ENCODE peak calls at places on chromosomes 13 and 19, in six cellular contexts. N is uterus, E is stomach, A is esophagus squamous epithelium, S is breast epithelium, Y is body of pancreas. F is an unnamed sample.

GRCh38 chr19:4233282-4233853 is 4.0 kb downstream of the EBI3 start:
- DNase-seq in N (no peak), E (peak; percentile 54), A (no peak), S (no peak), Y (peak; percentile 22), F (no peak)

GRCh38 chr19:52398091-52398461 is 427 bp downstream of the ZNF528 start:
- DNase-seq in N (no peak), E (no peak), A (no peak), S (no peak), Y (no peak), F (no peak)

GRCh38 chr19:55314396-55314795 is 10.7 kb downstream of the TMEM150B start:
- DNase-seq in N (no peak), E (no peak), A (no peak), S (no peak), Y (no peak), F (no peak)

GRCh38 chr13:80419416-80419815 is 78.5 kb upstream of the SPRY2 start:
- DNase-seq in N (no peak), E (no peak), A (no peak), S (no peak), Y (no peak), F (no peak)

GRCh38 chr13:52173373-52173772 is 14.0 kb upstream of the NEK3 start:
- DNase-seq in N (no peak), E (no peak), A (no peak), S (no peak), Y (no peak), F (no peak)

GRCh38 chr19:20664917-20665781 is 3.8 kb upstream of the ZNF626 start:
- DNase-seq in N (no peak), E (no peak), A (no peak), S (no peak), Y (no peak), F (no peak)

GRCh38 chr19:40592170-40592569 is 9.0 kb upstream of the LTBP4 start:
- DNase-seq in N (no peak), E (no peak), A (no peak), S (no peak), Y (no peak), F (no peak)

GRCh38 chr19:40420766-40421467 is 4.9 kb downstream of the SERTAD1 start:
- DNase-seq in N (peak; percentile 94), E (peak; percentile 95), A (no peak), S (peak; percentile 94), Y (peak; percentile 96), F (peak; percentile 92)

GRCh38 chr19:39502640-39503417 is 4.1 kb downstream of the DLL3 start:
- DNase-seq in N (no peak), E (peak; percentile 62), A (no peak), S (no peak), Y (peak; percentile 43), F (peak; percentile 87)

GRCh38 chr13:104408733-104409132 is 1342.5 kb upstream of the SLC10A2 start:
- DNase-seq in N (no peak), E (no peak), A (no peak), S (no peak), Y (no peak), F (no peak)

GRCh38 chr19:56508282-56508778 is 675 bp downstream of the ZNF471 start:
- DNase-seq in N (no peak), E (no peak), A (no peak), S (no peak), Y (no peak), F (no peak)

GRCh38 chr19:6087074-6087506 is 23.2 kb downstream of the RFX2 start:
- DNase-seq in N (no peak), E (no peak), A (no peak), S (no peak), Y (no peak), F (no peak)
- TF ChIP-seq POLR2A in N (no peak), E (no peak), A (no peak), S (no peak), Y (no peak), F (no peak)

GRCh38 chr19:54201980-54202379 is 1.3 kb downstream of the RPS9 start:
- DNase-seq in N (no peak), E (no peak), A (no peak), S (no peak), Y (no peak), F (no peak)
- H3K4me3 ChIP-seq in N (peak overlapping the region; percentile 84), E (peak overlapping the region; percentile 81), A (peak overlapping the region; percentile 77), S (peak overlapping the region; percentile 68), Y (peak overlapping the region; percentile 4), F (no peak overlapping the region)

GRCh38 chr19:5470264-5470671 is 15.1 kb downstream of the ZNRF4 start:
- DNase-seq in N (no peak), E (peak; percentile 26), A (no peak), S (no peak), Y (peak; percentile 14), F (no peak)
- TF ChIP-seq POLR2A in N (no peak), E (no peak), A (no peak), S (no peak), Y (no peak), F (no peak)

GRCh38 chr19:50549059-50549926 is 18.9 kb downstream of the LRRC4B start:
- DNase-seq in N (no peak), E (no peak), A (no peak), S (no peak), Y (no peak), F (no peak)
- H3K4me3 ChIP-seq in N (no peak overlapping the region), E (no peak overlapping the region), A (no peak overlapping the region), S (no peak overlapping the region), Y (no peak overlapping the region), F (no peak overlapping the region)

GRCh38 chr19:35457173-35457572 is 9.1 kb downstream of the FFAR2 start:
- DNase-seq in N (no peak), E (no peak), A (no peak), S (no peak), Y (no peak), F (no peak)

GRCh38 chr19:35458192-35458591 is 10.1 kb downstream of the FFAR2 start:
- DNase-seq in N (no peak), E (no peak), A (no peak), S (no peak), Y (no peak), F (no peak)

GRCh38 chr19:35455616-35456201 is 7.7 kb downstream of the FFAR2 start:
- DNase-seq in N (no peak), E (no peak), A (no peak), S (no peak), Y (no peak), F (no peak)

GRCh38 chr19:35451278-35452096 is 3.4 kb downstream of the FFAR2 start:
- DNase-seq in N (no peak), E (no peak), A (no peak), S (no peak), Y (no peak), F (no peak)

GRCh38 chr19:35454663-35455062 is 6.6 kb downstream of the FFAR2 start:
- DNase-seq in N (no peak), E (no peak), A (no peak), S (no peak), Y (no peak), F (no peak)
- TF ChIP-seq POLR2A in N (no peak), E (no peak), A (no peak), S (no peak), Y (no peak), F (no peak)

GRCh38 chr13:30906411-30906990 is 430 bp downstream of the MEDAG start:
- DNase-seq in N (no peak), E (no peak), A (no peak), S (no peak), Y (no peak), F (no peak)
- H3K4me3 ChIP-seq in N (peak overlapping the region; percentile 43), E (peak overlapping the region; percentile 38), A (peak overlapping the region; percentile 55), S (peak overlapping the region; percentile 53), Y (no peak overlapping the region), F (peak overlapping the region; percentile 31)

GRCh38 chr19:53868892-53869804 is 1.5 kb downstream of the MYADM start:
- DNase-seq in N (peak; percentile 92), E (peak; percentile 90), A (no peak), S (peak; percentile 91), Y (peak; percentile 92), F (peak; percentile 97)

GRCh38 chr19:53868091-53868891 is 608 bp downstream of the MYADM start:
- DNase-seq in N (peak; percentile 61), E (peak; percentile 44), A (no peak), S (peak; percentile 66), Y (peak; percentile 59), F (peak; percentile 56)

GRCh38 chr19:53865918-53866696 is 1.6 kb upstream of the MYADM start:
- DNase-seq in N (peak; percentile 63), E (peak; percentile 71), A (no peak), S (peak; percentile 62), Y (peak; percentile 56), F (peak; percentile 66)

GRCh38 chr19:53865523-53865917 is 2.2 kb upstream of the MYADM start:
- DNase-seq in N (no peak), E (no peak), A (no peak), S (no peak), Y (no peak), F (no peak)

DNA sequence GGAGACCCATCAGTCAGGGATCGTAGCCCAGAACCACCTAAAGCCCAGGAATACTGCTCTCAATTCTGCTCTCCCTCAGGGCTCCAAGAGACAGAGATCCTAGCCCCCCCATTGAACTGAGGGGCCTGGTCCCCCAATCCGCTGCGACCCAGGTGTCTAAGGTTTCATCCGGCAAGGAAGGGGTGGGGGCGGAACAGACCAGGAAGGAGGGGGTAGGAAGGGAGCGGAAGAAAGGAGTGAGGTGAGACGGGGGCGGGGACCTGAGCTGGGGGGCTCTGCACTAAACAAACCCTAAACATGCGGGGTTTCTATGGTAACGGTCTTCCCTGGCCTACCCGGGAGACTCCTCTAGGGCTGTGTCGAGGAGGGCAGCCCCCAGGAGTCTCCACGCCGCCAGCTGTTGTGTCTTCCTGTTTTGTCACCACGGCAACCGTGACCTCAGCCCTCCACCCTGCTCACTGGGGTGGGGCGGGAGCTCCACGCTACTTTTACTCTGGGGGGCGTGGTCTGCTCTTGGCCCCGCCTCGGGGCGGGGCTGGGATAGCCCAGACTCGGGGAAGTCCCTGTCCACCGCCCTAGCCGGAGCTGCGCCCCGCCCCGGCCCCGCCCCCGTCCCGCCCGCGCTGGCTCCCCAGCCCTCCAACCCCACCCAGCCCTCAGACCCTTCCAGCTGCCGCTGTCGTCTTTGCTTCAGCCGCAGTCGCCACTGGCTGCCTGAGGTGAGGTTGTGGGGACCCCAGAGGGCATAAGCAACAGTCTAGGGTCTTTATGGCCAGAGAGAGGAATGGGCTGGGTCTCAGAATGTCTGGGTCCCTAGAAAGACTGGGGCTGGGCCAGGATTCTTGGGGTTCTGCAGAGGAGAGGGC is at the start of gene MYADM:
- DNase-seq in N (peak; percentile 100), E (peak; percentile 99), A (peak; percentile 91), S (peak; percentile 99), Y (peak; percentile 99), F (peak; percentile 99)
- TF ChIP-seq POLR2A in N (peak; percentile 86), E (no peak), A (peak; percentile 57), S (peak; percentile 67), Y (peak; percentile 57), F (no peak)

DNA sequence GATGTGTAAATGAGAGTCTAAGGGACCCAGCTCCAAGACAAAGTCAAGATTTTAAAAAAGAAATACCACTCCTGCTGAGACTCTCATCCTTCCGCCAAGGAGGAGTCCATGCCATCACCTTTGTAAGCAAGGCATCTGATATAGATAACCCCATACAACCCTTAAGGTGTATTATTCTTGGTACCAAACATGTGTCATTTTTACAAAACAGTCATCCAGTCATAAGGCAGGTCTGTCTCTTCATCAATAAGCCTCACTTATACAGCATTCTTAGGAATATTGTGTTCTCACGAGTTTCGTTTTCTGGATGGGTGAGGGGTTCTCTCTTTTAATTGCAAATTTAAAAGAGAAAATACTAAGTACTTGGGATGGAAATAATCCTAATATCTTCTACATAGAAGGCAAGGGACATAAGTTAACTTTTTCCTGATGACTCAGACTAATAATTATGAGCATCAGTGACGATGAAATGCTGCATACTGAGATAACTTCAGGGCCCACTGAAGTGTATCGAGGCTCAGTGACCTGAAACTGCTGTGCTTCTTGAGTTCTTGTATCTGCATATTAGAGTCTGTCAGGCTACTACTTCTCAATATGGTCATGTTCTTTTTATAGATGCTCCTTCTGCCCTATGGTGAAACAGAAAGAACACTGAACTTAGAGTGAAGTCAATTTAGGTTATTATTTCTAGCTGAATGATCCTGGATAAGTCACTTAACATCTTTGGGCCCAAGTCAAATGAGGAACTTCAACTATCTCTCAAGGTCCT is 166.6 kb downstream of the KLF12 start:
- DNase-seq in N (no peak), E (no peak), A (no peak), S (no peak), Y (no peak), F (no peak)
- H3K4me3 ChIP-seq in N (no peak overlapping the region), E (no peak overlapping the region), A (no peak overlapping the region), S (no peak overlapping the region), Y (no peak overlapping the region), F (no peak overlapping the region)

F was measured in lower leg skin.